ENCODE peak calls at places on chromosomes 13 and 19, in five cellular contexts. M is fibroblast of lung, N is hepatocyte, R is fibroblast of pulmonary artery, J is colonic mucosa. O is an unnamed sample.

GRCh38 chr13:22517544-22517943 is 663.2 kb upstream of the SGCG start:
- DNase-seq in M (peak; percentile 6), N (peak; percentile 27), R (no peak), J (no peak), O (no peak)

GRCh38 chr19:32200312-32201038 is 144.9 kb upstream of the ZNF507 start:
- DNase-seq in M (no peak), N (no peak), R (no peak), J (no peak), O (no peak)

GRCh38 chr13:40402931-40403412 is 263.5 kb downstream of the FOXO1 start:
- DNase-seq in M (peak; percentile 68), N (no peak), R (peak; percentile 90), J (no peak), O (peak; percentile 79)

GRCh38 chr13:48146122-48146521 is 51.2 kb upstream of the MED4 start:
- DNase-seq in M (no peak), N (no peak), R (no peak), J (no peak), O (no peak)

GRCh38 chr13:97316390-97316789 is 94.3 kb downstream of the MBNL2 start:
- DNase-seq in M (no peak), N (no peak), R (no peak), J (no peak), O (no peak)

GRCh38 chr13:24212254-24212653 is 51.7 kb downstream of the SPATA13 start:
- DNase-seq in M (no peak), N (no peak), R (no peak), J (no peak), O (no peak)

GRCh38 chr13:82976499-82976898 is 905.8 kb downstream of the SLITRK1 start:
- DNase-seq in M (peak; percentile 42), N (no peak), R (peak; percentile 13), J (no peak), O (peak; percentile 15)

GRCh38 chr19:18729933-18730530 is 46.6 kb downstream of the CRTC1 start:
- DNase-seq in M (no peak), N (no peak), R (no peak), J (no peak), O (no peak)

GRCh38 chr19:34972163-34972705 is 8.2 kb upstream of the ZNF792 start:
- DNase-seq in M (no peak), N (no peak), R (no peak), J (peak; percentile 13), O (no peak)

GRCh38 chr13:111854403-111854802 is 212.5 kb upstream of the SOX1 start:
- DNase-seq in M (no peak), N (no peak), R (no peak), J (no peak), O (no peak)

GRCh38 chr19:41957838-41958366 is 1.2 kb downstream of the RABAC1 start:
- DNase-seq in M (peak; percentile 78), N (peak; percentile 93), R (peak; percentile 83), J (peak; percentile 87), O (peak; percentile 82)

GRCh38 chr19:50679177-50680125 is 30.2 kb downstream of the C19orf81 start:
- DNase-seq in M (peak; percentile 52), N (peak; percentile 86), R (peak; percentile 78), J (peak; percentile 67), O (peak; percentile 60)

GRCh38 chr19:42074513-42075363 is 1.2 kb upstream of the ZNF574 start:
- DNase-seq in M (no peak), N (peak; percentile 34), R (no peak), J (peak; percentile 52), O (no peak)

GRCh38 chr19:41626877-41627276 is at the start of gene CEACAM4:
- DNase-seq in M (no peak), N (no peak), R (no peak), J (no peak), O (no peak)

GRCh38 chr19:8050274-8051096 is 2.1 kb upstream of the CCL25 start:
- DNase-seq in M (peak; percentile 73), N (peak; percentile 94), R (peak; percentile 71), J (peak; percentile 92), O (peak; percentile 45)

GRCh38 chr13:80630685-80631121 is 289.8 kb upstream of the SPRY2 start:
- DNase-seq in M (peak; percentile 96), N (no peak), R (peak; percentile 99), J (no peak), O (peak; percentile 96)

GRCh38 chr13:90526711-90527110 is 820.8 kb upstream of the MIR17HG start:
- DNase-seq in M (no peak), N (no peak), R (no peak), J (no peak), O (no peak)

GRCh38 chr19:44745386-44745831 is 3.1 kb upstream of the BCL3 start:
- DNase-seq in M (peak; percentile 81), N (peak; percentile 81), R (peak; percentile 92), J (peak; percentile 89), O (peak; percentile 91)

GRCh38 chr19:40461669-40462221 is 3.8 kb downstream of the BLVRB start:
- DNase-seq in M (no peak), N (no peak), R (no peak), J (no peak), O (no peak)

GRCh38 chr13:110274687-110275086 is 32.3 kb downstream of the COL4A1 start:
- DNase-seq in M (no peak), N (no peak), R (no peak), J (no peak), O (peak; percentile 27)

GRCh38 chr19:35468637-35469036 is 20.6 kb downstream of the FFAR2 start:
- DNase-seq in M (peak; percentile 34), N (peak; percentile 72), R (peak; percentile 46), J (peak; percentile 45), O (peak; percentile 13)

GRCh38 chr13:66341978-66342377 is 888.2 kb downstream of the PCDH9 start:
- DNase-seq in M (peak; percentile 39), N (no peak), R (peak; percentile 10), J (no peak), O (no peak)

GRCh38 chr19:34436716-34437115 is 8.5 kb downstream of the UBA2 start:
- DNase-seq in M (no peak), N (no peak), R (peak; percentile 47), J (no peak), O (peak; percentile 43)

GRCh38 chr19:3778899-3779723 is 7.1 kb downstream of the MATK start:
- DNase-seq in M (no peak), N (no peak), R (no peak), J (no peak), O (no peak)

GRCh38 chr19:49150106-49150943 is 4.9 kb downstream of the HRC start:
- DNase-seq in M (peak; percentile 75), N (peak; percentile 93), R (peak; percentile 72), J (peak; percentile 94), O (peak; percentile 65)

GRCh38 chr19:35262101-35262761 is 6.5 kb upstream of the USF2 start:
- DNase-seq in M (no peak), N (peak; percentile 3), R (no peak), J (peak; percentile 18), O (no peak)

GRCh38 chr13:106513025-106513424 is 22.4 kb downstream of the EFNB2 start:
- DNase-seq in M (peak; percentile 54), N (no peak), R (peak; percentile 28), J (no peak), O (no peak)

GRCh38 chr19:55089279-55089944 is 13.7 kb downstream of the EPS8L1 start:
- DNase-seq in M (no peak), N (no peak), R (no peak), J (no peak), O (no peak)

GRCh38 chr19:42010245-42011126 is 16.5 kb upstream of the ATP1A3 start:
- DNase-seq in M (peak; percentile 81), N (no peak), R (peak; percentile 45), J (no peak), O (peak; percentile 87)

GRCh38 chr13:45321230-45321629 is 19.8 kb downstream of the TPT1 start:
- DNase-seq in M (no peak), N (no peak), R (no peak), J (no peak), O (no peak)

GRCh38 chr19:15810335-15810734 is 5.1 kb downstream of the OR10H1 start:
- DNase-seq in M (no peak), N (no peak), R (no peak), J (peak; percentile 35), O (no peak)
- TF ChIP-seq CTCF in M (no peak), N (no peak), R (no peak), J (peak; percentile 30), O (no peak)

GRCh38 chr13:31043891-31044657 is 111.6 kb downstream of the TEX26 start:
- DNase-seq in M (peak; percentile 80), N (peak; percentile 90), R (peak; percentile 89), J (peak; percentile 89), O (peak; percentile 86)
- H3K4me3 ChIP-seq in M (no peak overlapping the region), N (no peak overlapping the region), R (no peak overlapping the region), J (no peak overlapping the region), O (no peak overlapping the region)

DNA sequence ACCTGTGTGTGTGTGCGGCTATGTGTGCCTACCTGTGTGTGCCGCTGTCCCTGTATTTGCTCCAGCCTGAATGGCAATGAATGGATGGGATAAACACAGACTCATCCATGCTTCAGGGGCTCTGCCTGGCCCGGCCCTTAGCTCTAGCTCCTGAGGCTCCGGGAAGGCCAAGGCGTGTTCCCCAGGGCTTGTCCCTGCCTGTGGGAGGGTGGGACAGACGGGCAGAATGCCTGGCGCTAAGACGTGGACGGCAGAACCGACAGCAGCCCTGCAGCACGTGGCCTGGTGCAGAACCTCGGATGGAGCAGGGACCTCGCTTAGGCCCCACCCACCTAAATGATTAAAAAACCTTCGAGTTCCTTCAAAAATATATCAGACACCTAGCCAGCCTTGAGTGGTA is 57.8 kb upstream of the C13orf46 start:
- DNase-seq in M (no peak), N (no peak), R (no peak), J (no peak), O (peak; percentile 40)
- TF ChIP-seq CTCF in M (no peak), N (no peak), R (no peak), J (no peak), O (no peak)

GRCh38 chr13:37059136-37059847 is at the start of gene SUPT20H:
- DNase-seq in M (peak; percentile 88), N (peak; percentile 96), R (peak; percentile 93), J (peak; percentile 95), O (peak; percentile 86)

GRCh38 chr13:37059848-37060192 is 332 bp upstream of the SUPT20H start:
- DNase-seq in M (no peak), N (no peak), R (no peak), J (no peak), O (no peak)

DNA sequence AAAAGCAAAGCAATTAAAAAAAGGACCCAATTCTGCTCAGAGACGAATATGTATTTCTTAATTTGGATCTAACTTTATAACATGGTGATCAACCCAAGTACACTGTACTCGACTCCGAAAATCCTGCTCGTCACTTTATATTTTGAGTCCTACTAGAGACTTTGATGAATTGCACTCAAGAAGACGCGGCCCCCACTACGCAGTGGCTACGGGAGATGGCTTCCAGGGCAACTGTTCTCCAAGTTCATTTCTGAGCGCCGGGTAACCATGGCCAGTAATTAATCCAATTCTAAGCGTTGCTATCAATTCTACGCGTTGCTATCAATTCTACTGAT is 720 bp downstream of the SUPT20H start:
- DNase-seq in M (no peak), N (peak; percentile 49), R (no peak), J (peak; percentile 44), O (no peak)
- H3K4me3 ChIP-seq in M (peak overlapping the region; percentile 91), N (peak overlapping the region; percentile 83), R (peak overlapping the region; percentile 69), J (peak overlapping the region; percentile 78), O (peak overlapping the region; percentile 88)

GRCh38 chr13:50127017-50127725 is 111.9 kb downstream of the KCNRG start:
- DNase-seq in M (peak; percentile 69), N (peak; percentile 72), R (peak; percentile 59), J (peak; percentile 52), O (peak; percentile 70)
- TF ChIP-seq CTCF in M (no peak), N (no peak), R (no peak), J (no peak), O (no peak)

O was measured in fibroblast of the aortic adventitia.